ENCODE peak calls at places on chromosomes 4 and X, in five cellular contexts. One of them, this sample, is unnamed.

GRCh38 chrX:137441711-137442110 is 124.2 kb upstream of the ZIC3 start:
- DNase-seq in progenitor cell of endocrine pancreas: no peak
- DNase-seq in H7: no peak
- DNase-seq in stimulated activated CD8-positive, alpha-beta memory T cell treated with anti-CD3 and anti-CD28 coated beads, Interleukin-7, amount 100 ng/mL, for 24 hours: no peak
- DNase-seq in ELF-1: no peak
- DNase-seq in this sample: no peak

GRCh38 chr4:170248576-170248975 is 158.8 kb upstream of the AADAT start:
- DNase-seq in ELF-1: no peak
- DNase-seq in progenitor cell of endocrine pancreas: no peak
- DNase-seq in H7: no peak
- DNase-seq in stimulated activated CD8-positive, alpha-beta memory T cell treated with anti-CD3 and anti-CD28 coated beads, Interleukin-7, amount 100 ng/mL, for 24 hours: no peak
- DNase-seq in this sample: no peak

GRCh38 chr4:52566136-52567031 is 92.7 kb downstream of the USP46 start:
- DNase-seq in ELF-1: no peak
- DNase-seq in progenitor cell of endocrine pancreas: no peak
- DNase-seq in H7: no peak
- DNase-seq in stimulated activated CD8-positive, alpha-beta memory T cell treated with anti-CD3 and anti-CD28 coated beads, Interleukin-7, amount 100 ng/mL, for 24 hours: no peak
- DNase-seq in this sample: no peak

GRCh38 chr4:175891231-175891630 is 79.2 kb upstream of the GPM6A start:
- DNase-seq in stimulated activated CD8-positive, alpha-beta memory T cell treated with anti-CD3 and anti-CD28 coated beads, Interleukin-7, amount 100 ng/mL, for 24 hours: no peak
- DNase-seq in ELF-1: no peak
- DNase-seq in H7: no peak
- DNase-seq in progenitor cell of endocrine pancreas: no peak
- DNase-seq in this sample: no peak

GRCh38 chr4:86560447-86560846 is 33.7 kb upstream of the PTPN13 start:
- DNase-seq in progenitor cell of endocrine pancreas: no peak
- DNase-seq in ELF-1: no peak
- DNase-seq in H7: no peak
- DNase-seq in stimulated activated CD8-positive, alpha-beta memory T cell treated with anti-CD3 and anti-CD28 coated beads, Interleukin-7, amount 100 ng/mL, for 24 hours: no peak
- DNase-seq in this sample: no peak

GRCh38 chrX:107707866-107708265 is 67.7 kb downstream of the TSC22D3 start:
- DNase-seq in progenitor cell of endocrine pancreas: no peak
- DNase-seq in ELF-1: no peak
- DNase-seq in stimulated activated CD8-positive, alpha-beta memory T cell treated with anti-CD3 and anti-CD28 coated beads, Interleukin-7, amount 100 ng/mL, for 24 hours: no peak
- DNase-seq in H7: no peak
- DNase-seq in this sample: no peak

GRCh38 chr4:152831416-152831815 is 51.7 kb downstream of the ARFIP1 start:
- DNase-seq in ELF-1: no peak
- DNase-seq in stimulated activated CD8-positive, alpha-beta memory T cell treated with anti-CD3 and anti-CD28 coated beads, Interleukin-7, amount 100 ng/mL, for 24 hours: no peak
- DNase-seq in progenitor cell of endocrine pancreas: no peak
- DNase-seq in H7: no peak
- DNase-seq in this sample: no peak

GRCh38 chr4:82620126-82620525 is 58.3 kb upstream of the TMEM150C start:
- DNase-seq in progenitor cell of endocrine pancreas: no peak
- DNase-seq in H7: no peak
- DNase-seq in ELF-1: no peak
- DNase-seq in stimulated activated CD8-positive, alpha-beta memory T cell treated with anti-CD3 and anti-CD28 coated beads, Interleukin-7, amount 100 ng/mL, for 24 hours: no peak
- DNase-seq in this sample: no peak

GRCh38 chrX:129773649-129774458 is 5.9 kb upstream of the SASH3 start:
- DNase-seq in ELF-1: peak
- DNase-seq in stimulated activated CD8-positive, alpha-beta memory T cell treated with anti-CD3 and anti-CD28 coated beads, Interleukin-7, amount 100 ng/mL, for 24 hours: no peak
- DNase-seq in H7: no peak
- DNase-seq in progenitor cell of endocrine pancreas: no peak
- DNase-seq in this sample: peak

GRCh38 chr4:88713782-88714181 is 16.2 kb upstream of the NAP1L5 start:
- DNase-seq in progenitor cell of endocrine pancreas: no peak
- DNase-seq in H7: no peak
- DNase-seq in ELF-1: no peak
- DNase-seq in stimulated activated CD8-positive, alpha-beta memory T cell treated with anti-CD3 and anti-CD28 coated beads, Interleukin-7, amount 100 ng/mL, for 24 hours: no peak
- DNase-seq in this sample: no peak

This sample was measured in neural progenitor cell.